ENCODE peak calls at places on chromosome 18, in five cellular contexts. A, Q, J, V and B are unnamed samples.

GRCh38 chr18:62262050-62262449 is 63.1 kb upstream of the TNFRSF11A start:
- DNase-seq in J (no peak), Q (no peak), V (no peak), A (no peak), B (no peak)

GRCh38 chr18:37524546-37525301 is 40.9 kb downstream of the CELF4 start:
- DNase-seq in A (peak), V (no peak), Q (no peak), J (peak), B (no peak)

GRCh38 chr18:1648715-1649114 is 744.0 kb downstream of the ADCYAP1 start:
- DNase-seq in V (no peak), J (no peak), Q (no peak), A (no peak), B (no peak)

GRCh38 chr18:13620818-13621445 is 105.4 kb downstream of the FAM210A start:
- DNase-seq in V (no peak), Q (no peak), A (no peak), J (no peak), B (no peak)

GRCh38 chr18:64037812-64038414 is 68.0 kb downstream of the SERPINB8 start:
- DNase-seq in A (no peak), V (no peak), Q (peak), J (no peak), B (peak)

GRCh38 chr18:32761231-32761785 is 11.5 kb downstream of the KLHL14 start:
- DNase-seq in Q (no peak), J (no peak), A (no peak), V (no peak), B (no peak)

GRCh38 chr18:54209471-54210180 is 14.8 kb downstream of the MBD2 start:
- DNase-seq in V (peak), Q (no peak), A (no peak), J (no peak), B (peak)

GRCh38 chr18:77077836-77078456 is 54.6 kb downstream of the MBP start:
- DNase-seq in V (peak), A (no peak), Q (no peak), J (no peak), B (peak)

GRCh38 chr18:46469186-46469915 is 187.7 kb downstream of the LOXHD1 start:
- DNase-seq in Q (no peak), V (no peak), A (no peak), J (no peak), B (no peak)

GRCh38 chr18:2672872-2673271 is 17.3 kb downstream of the SMCHD1 start:
- DNase-seq in A (no peak), Q (no peak), J (no peak), V (no peak), B (no peak)

GRCh38 chr18:21391074-21391673 is 149.1 kb downstream of the GREB1L start:
- DNase-seq in Q (no peak), V (peak), A (no peak), J (no peak), B (peak)

GRCh38 chr18:77250501-77250925 is 865 bp downstream of the GALR1 start:
- DNase-seq in J (peak), A (peak), Q (peak), V (no peak), B (no peak)

GRCh38 chr18:24396082-24396623 is 1.5 kb downstream of the OSBPL1A start:
- DNase-seq in J (no peak), V (no peak), A (no peak), Q (no peak), B (no peak)

GRCh38 chr18:35324926-35325655 is 19.1 kb downstream of the ZNF24 start:
- DNase-seq in V (no peak), J (no peak), Q (no peak), A (no peak), B (peak)

GRCh38 chr18:45940724-45941123 is 26.4 kb downstream of the EPG5 start:
- DNase-seq in V (no peak), Q (no peak), J (no peak), A (no peak), B (no peak)

GRCh38 chr18:52716926-52717325 is 376.9 kb downstream of the DCC start:
- DNase-seq in V (peak), Q (no peak), J (no peak), A (no peak), B (no peak)

DNA sequence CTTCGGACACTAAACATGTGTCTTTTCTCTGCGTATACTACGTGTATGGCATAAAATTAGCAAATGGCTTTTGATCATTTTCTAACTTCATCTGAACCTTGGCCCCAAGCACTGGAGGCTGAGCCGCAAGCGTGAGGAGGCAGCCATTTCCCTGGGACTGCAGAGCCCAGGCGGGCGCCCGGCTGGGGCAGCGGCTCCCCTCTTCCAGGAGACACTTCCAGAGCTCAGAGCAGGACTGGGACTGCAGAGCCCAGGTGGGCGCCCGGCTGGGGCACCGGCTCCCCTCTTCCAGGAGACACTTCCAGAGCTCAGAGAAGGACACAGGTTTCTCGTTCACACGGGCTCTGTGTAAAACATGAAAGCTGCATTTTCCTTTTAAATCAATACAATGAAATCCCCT is 484.1 kb upstream of the SALL3 start:
- DNase-seq in A (no peak), V (no peak), Q (no peak), J (no peak), B (no peak)
- H2BK12ac ChIP-seq in A (no peak), V (no peak), Q (no peak), J (no peak), B (no peak)

DNA sequence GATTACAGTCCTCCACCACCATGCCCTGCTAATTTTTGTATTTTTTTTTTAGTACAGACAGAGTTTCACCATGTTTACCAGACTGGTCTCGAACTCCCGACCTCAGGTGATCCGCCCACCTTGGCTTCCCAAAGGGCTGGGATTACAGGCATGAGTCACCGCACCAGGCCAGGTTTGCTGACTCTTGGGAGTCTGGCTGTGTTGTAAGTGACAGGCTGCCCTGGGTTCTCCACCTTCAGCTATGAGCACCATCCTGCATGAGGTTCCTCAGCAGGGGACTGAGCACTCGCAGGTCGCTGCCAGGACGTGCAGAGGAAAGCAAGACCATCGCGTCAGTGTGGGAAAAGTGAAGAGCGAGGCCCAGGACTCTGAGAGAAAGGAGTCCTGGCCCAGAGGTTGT is 112.6 kb upstream of the NDUFV2 start:
- DNase-seq in V (no peak), Q (no peak), A (no peak), J (no peak), B (no peak)
- H2BK12ac ChIP-seq in V (no peak), Q (no peak), A (no peak), J (peak), B (no peak)

GRCh38 chr18:57425096-57425495 is 10.1 kb upstream of the ONECUT2 start:
- DNase-seq in V (no peak), Q (no peak), A (no peak), J (no peak), B (no peak)
- H2BK12ac ChIP-seq in V (no peak), Q (no peak), A (no peak), J (no peak), B (no peak)

DNA sequence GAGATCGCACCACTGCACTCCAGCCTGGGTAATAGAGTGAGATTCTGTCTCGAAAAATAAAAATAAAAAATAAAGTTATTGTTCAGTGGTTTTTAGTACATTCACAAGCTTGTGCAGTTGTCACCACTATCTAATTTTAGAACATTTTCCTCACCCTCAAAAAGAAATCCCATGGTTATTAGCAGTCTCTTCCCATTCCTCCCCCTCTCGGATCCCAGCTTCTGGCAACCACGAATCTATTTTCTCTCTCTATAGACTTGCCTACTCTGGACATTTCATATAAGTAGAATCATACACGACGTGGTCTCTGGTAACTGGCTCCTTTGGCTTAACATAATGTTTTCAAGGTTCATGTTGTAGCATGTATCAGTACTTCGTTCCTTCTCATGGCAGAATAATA is 38.6 kb downstream of the CABLES1 start:
- DNase-seq in V (no peak), J (no peak), A (no peak), Q (no peak), B (no peak)
- H2BK12ac ChIP-seq in V (no peak), J (no peak), A (no peak), Q (no peak), B (no peak)

GRCh38 chr18:42374961-42375360 is 419.9 kb downstream of the PIK3C3 start:
- DNase-seq in J (no peak), A (no peak), V (no peak), Q (no peak), B (no peak)

GRCh38 chr18:42373584-42373983 is 418.6 kb downstream of the PIK3C3 start:
- DNase-seq in J (no peak), A (no peak), V (no peak), Q (no peak), B (no peak)
- H2BK12ac ChIP-seq in J (no peak), A (no peak), V (no peak), Q (no peak), B (no peak)

DNA sequence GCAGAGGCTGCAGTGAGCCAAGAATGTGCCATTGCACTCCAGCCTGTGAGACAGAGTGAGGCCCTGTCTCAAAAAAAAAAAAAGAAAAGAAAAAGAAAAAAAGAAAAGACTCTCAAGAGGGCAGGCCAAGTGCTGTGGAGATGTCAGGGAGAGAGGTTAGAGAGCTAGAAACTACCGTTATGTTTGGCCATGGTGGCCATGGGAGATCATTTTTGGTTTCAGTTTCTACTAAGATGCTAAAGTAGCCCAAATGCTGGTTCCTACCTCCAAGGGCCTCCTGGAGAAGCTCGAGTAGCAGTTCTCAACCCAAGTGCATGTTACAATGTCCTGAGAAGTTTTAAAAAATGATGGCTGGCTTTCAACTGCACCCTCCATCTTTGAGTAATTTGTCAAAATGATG is 47.4 kb upstream of the TCF4 start:
- DNase-seq in A (no peak), Q (no peak), V (no peak), J (no peak), B (no peak)
- H2BK12ac ChIP-seq in A (no peak), Q (no peak), V (no peak), J (no peak), B (no peak)

GRCh38 chr18:28715206-28715605 is 538.3 kb upstream of the CDH2 start:
- DNase-seq in A (no peak), V (no peak), J (no peak), Q (no peak), B (no peak)
- H2BK12ac ChIP-seq in A (no peak), V (no peak), J (no peak), Q (no peak), B (no peak)

DNA sequence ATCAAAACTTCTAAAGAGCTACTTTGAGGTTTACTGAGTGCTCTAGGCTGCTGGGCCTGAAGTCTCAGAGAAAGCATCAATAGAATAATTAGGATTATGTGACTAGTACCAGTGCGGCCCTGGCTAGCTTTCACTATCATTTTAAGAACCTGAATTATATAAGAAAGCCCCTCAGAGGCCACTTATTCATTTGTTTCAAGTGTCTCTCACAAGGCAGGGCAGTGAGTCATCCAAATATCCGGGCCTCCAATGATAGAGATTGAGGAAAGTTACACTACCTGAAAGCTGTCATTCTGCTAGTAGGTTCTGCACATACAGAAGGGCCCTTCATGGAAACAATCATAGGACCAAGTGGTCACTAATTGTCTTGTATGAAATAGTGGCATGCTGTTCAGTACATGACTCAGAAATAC is 193.1 kb downstream of the L3MBTL4 start:
- DNase-seq in J (no peak), Q (no peak), V (no peak), A (no peak), B (no peak)
- H2BK12ac ChIP-seq in J (no peak), Q (no peak), V (no peak), A (no peak), B (no peak)

GRCh38 chr18:50099725-50100414 is 95.1 kb downstream of the MYO5B start:
- DNase-seq in Q (no peak), V (peak), J (no peak), A (no peak), B (peak)
- H2BK12ac ChIP-seq in Q (no peak), V (no peak), J (no peak), A (no peak), B (no peak)